ENCODE peak calls at places on chromosomes 7 and 10, in four cellular contexts. O is OCI-LY7, J is GM06990, V is osteoblast. K is an unnamed sample.

GRCh38 chr10:26481914-26482550 is 43.9 kb downstream of the APBB1IP start:
- DNase-seq in J (no peak), O (peak; percentile 86), V (no peak), K (peak; percentile 70)

GRCh38 chr10:44198780-44199097 is 186.2 kb downstream of the CXCL12 start:
- DNase-seq in O (no peak), V (no peak), J (no peak), K (no peak)

GRCh38 chr7:145481985-145482384 is 634.6 kb upstream of the CNTNAP2 start:
- DNase-seq in V (no peak), J (no peak), O (no peak), K (no peak)

GRCh38 chr7:95859434-95859833 is 87.1 kb downstream of the DYNC1I1 start:
- DNase-seq in J (no peak), O (no peak), V (peak; percentile 21), K (no peak)

GRCh38 chr7:30757343-30757695 is 5.4 kb downstream of the INMT start:
- DNase-seq in J (no peak), V (no peak), O (no peak), K (no peak)

GRCh38 chr10:66717221-66717981 is 208.4 kb upstream of the LRRTM3 start:
- DNase-seq in V (no peak), J (no peak), O (no peak), K (no peak)

GRCh38 chr7:27142562-27143021 is 889 bp downstream of the HOXA5 start:
- DNase-seq in O (no peak), J (no peak), V (no peak), K (no peak)

GRCh38 chr7:158446281-158446680 is 141.3 kb downstream of the PTPRN2 start:
- DNase-seq in O (no peak), V (no peak), J (no peak), K (no peak)

GRCh38 chr7:156478486-156478885 is 162.1 kb upstream of the RNF32 start:
- DNase-seq in V (no peak), O (no peak), J (no peak), K (no peak)

GRCh38 chr10:118752401-118752800 is 2.4 kb downstream of the CACUL1 start:
- DNase-seq in O (no peak), J (no peak), V (no peak), K (no peak)

GRCh38 chr10:62076872-62077271 is 175.4 kb downstream of the ARID5B start:
- DNase-seq in O (no peak), J (no peak), V (peak; percentile 55), K (no peak)

GRCh38 chr10:102813734-102814455 is 23.3 kb downstream of the CYP17A1 start:
- DNase-seq in O (no peak), J (no peak), V (no peak), K (no peak)

GRCh38 chr7:80286611-80287010 is 152.0 kb downstream of the GNAI1 start:
- DNase-seq in J (no peak), O (no peak), V (no peak), K (no peak)

GRCh38 chr7:27031289-27032172 is 64.3 kb downstream of the HOXA1 start:
- DNase-seq in V (peak; percentile 76), J (peak; percentile 15), O (peak; percentile 12), K (no peak)

GRCh38 chr10:110861930-110862677 is 9.6 kb upstream of the PDCD4 start:
- DNase-seq in J (no peak), O (no peak), V (no peak), K (peak; percentile 85)

GRCh38 chr7:87528733-87529132 is 53.3 kb upstream of the ABCB4 start:
- DNase-seq in O (no peak), J (no peak), V (no peak), K (no peak)

GRCh38 chr10:46540412-46541016 is 15.9 kb downstream of the GPRIN2 start:
- DNase-seq in J (no peak), O (no peak), V (no peak), K (peak; percentile 26)

GRCh38 chr10:96565774-96566173 is 21.0 kb downstream of the TM9SF3 start:
- DNase-seq in V (peak; percentile 85), J (no peak), O (no peak), K (no peak)

GRCh38 chr7:24715661-24716479 is 41.4 kb downstream of the GSDME start:
- DNase-seq in J (peak; percentile 69), O (peak; percentile 90), V (peak; percentile 92), K (no peak)

GRCh38 chr7:16028103-16028502 is 341.6 kb upstream of the MEOX2 start:
- DNase-seq in V (peak; percentile 35), O (no peak), J (no peak), K (no peak)

DNA sequence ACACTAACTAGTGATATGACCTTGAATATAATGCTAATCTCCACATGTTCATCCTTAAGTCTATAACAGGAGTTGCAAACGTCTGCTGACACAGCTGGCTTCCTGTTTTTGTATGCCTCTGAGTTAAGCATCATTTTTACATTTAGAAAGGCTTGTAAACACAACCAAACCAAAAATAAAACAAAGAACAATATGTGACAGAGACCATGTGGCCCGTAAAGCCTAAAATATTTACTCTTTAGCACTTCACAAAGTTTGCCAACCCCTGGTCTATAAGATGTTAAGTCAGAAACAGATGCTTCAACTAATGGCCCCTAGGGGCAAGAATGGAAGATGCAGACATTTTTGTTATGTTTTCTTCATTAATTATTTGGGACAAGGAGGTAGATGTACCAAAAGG is 109.3 kb downstream of the CPEB3 start:
- DNase-seq in V (no peak), O (peak; percentile 55), J (peak; percentile 23), K (no peak)
- TF ChIP-seq CTCF in V (peak; percentile 31), O (peak; percentile 71), J (peak; percentile 37), K (peak; percentile 48)

GRCh38 chr10:73289958-73290357 is 37.5 kb upstream of the MRPS16 start:
- DNase-seq in O (no peak), J (no peak), V (no peak), K (no peak)
- TF ChIP-seq CTCF in O (no peak), J (no peak), V (no peak), K (no peak)

GRCh38 chr10:43075612-43076003 is 1.3 kb upstream of the RET start:
- DNase-seq in V (peak; percentile 96), J (no peak), O (no peak), K (no peak)
- TF ChIP-seq CTCF in V (no peak), J (peak; percentile 51), O (peak; percentile 39), K (no peak)

GRCh38 chr10:113939212-113939860 is 84.9 kb downstream of the NHLRC2 start:
- DNase-seq in O (no peak), V (no peak), J (no peak), K (no peak)
- TF ChIP-seq CTCF in O (peak; percentile 24), V (no peak), J (no peak), K (no peak)

GRCh38 chr10:89697946-89698345 is 3.4 kb upstream of the KIF20B start:
- DNase-seq in V (no peak), O (no peak), J (no peak), K (no peak)

GRCh38 chr10:89702121-89702480 is 711 bp downstream of the KIF20B start:
- DNase-seq in V (no peak), O (peak; percentile 32), J (peak; percentile 26), K (no peak)

GRCh38 chr10:89700914-89701237 is 514 bp upstream of the KIF20B start:
- DNase-seq in V (no peak), O (no peak), J (no peak), K (no peak)

GRCh38 chr10:89699581-89700064 is 1.8 kb upstream of the KIF20B start:
- DNase-seq in J (no peak), O (no peak), V (no peak), K (no peak)

GRCh38 chr10:89701238-89702120 is at the start of gene KIF20B:
- DNase-seq in O (peak; percentile 97), J (peak; percentile 98), V (peak; percentile 94), K (peak; percentile 95)
- TF ChIP-seq CTCF in O (peak; percentile 30), J (peak; percentile 28), V (peak; percentile 30), K (peak; percentile 26)

DNA sequence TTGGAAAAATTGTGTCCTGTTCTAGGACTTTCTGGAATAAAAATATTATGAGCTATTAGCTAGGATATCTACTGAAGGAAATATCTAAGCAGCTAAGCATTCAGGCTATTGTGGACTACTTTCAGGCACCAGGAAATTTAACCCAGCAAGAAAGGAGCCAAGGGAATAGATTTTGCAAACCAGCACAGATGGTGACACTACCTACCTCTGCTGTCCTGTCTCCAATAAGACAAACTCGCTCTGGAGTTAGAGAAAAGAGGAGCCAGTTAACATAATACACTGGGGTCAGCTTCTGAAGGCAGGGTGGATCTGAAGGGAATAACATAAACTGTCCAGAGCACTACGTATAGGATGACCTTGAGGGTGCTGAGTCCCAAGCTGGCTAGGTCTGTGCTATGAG is 223.7 kb upstream of the PRSS58 start:
- DNase-seq in V (no peak), O (no peak), J (no peak), K (no peak)
- TF ChIP-seq CTCF in V (peak; percentile 42), O (peak; percentile 38), J (peak; percentile 7), K (no peak)

K was measured in CD14-positive monocyte.